ENCODE peak calls at places on chromosomes 11 and 22, in ten cellular contexts. U, R, L, I, H, J, T, D, Q and K are unnamed samples.

GRCh38 chr11:62732830-62733229 is 4.5 kb downstream of the TTC9C start:
- DNase-seq in U (peak), R (no peak), L (no peak), I (no peak), H (no peak), J (peak), T (no peak), D (no peak), Q (peak), K (no peak)

GRCh38 chr22:50713571-50714056 is 24.4 kb upstream of the ACR start:
- DNase-seq in U (no peak), R (peak), L (peak), I (peak), H (no peak), J (no peak), T (no peak), D (no peak), Q (no peak), K (no peak)

GRCh38 chr11:19633276-19633675 is 79.4 kb upstream of the NAV2 start:
- DNase-seq in U (no peak), R (peak), L (no peak), I (peak), H (no peak), J (no peak), T (no peak), D (peak), Q (no peak), K (no peak)

GRCh38 chr11:28715726-28716125 is 607.5 kb downstream of the METTL15 start:
- DNase-seq in U (no peak), R (no peak), L (no peak), I (no peak), H (no peak), J (no peak), T (no peak), D (no peak), Q (no peak), K (no peak)

GRCh38 chr22:28822930-28823481 is 22.6 kb upstream of the XBP1 start:
- DNase-seq in U (peak), R (no peak), L (no peak), I (no peak), H (no peak), J (no peak), T (no peak), D (no peak), Q (no peak), K (no peak)

GRCh38 chr11:250740-251299 is 14.0 kb downstream of the PSMD13 start:
- DNase-seq in U (peak), R (peak), L (peak), I (peak), H (peak), J (peak), T (peak), D (no peak), Q (peak), K (peak)

GRCh38 chr11:76288166-76288978 is 82.1 kb upstream of the WNT11 start:
- DNase-seq in U (peak), R (no peak), L (no peak), I (no peak), H (no peak), J (no peak), T (no peak), D (peak), Q (no peak), K (no peak)

GRCh38 chr11:47394322-47395224 is 13.8 kb upstream of the SLC39A13 start:
- DNase-seq in U (peak), R (peak), L (peak), I (no peak), H (peak), J (no peak), T (peak), D (peak), Q (peak), K (no peak)

GRCh38 chr22:48491451-48491941 is 1336.2 kb downstream of the BRD1 start:
- DNase-seq in U (peak), R (peak), L (peak), I (peak), H (no peak), J (no peak), T (no peak), D (peak), Q (no peak), K (no peak)

GRCh38 chr11:61694971-61695706 is 14.9 kb downstream of the DAGLA start:
- DNase-seq in U (no peak), R (peak), L (no peak), I (peak), H (no peak), J (peak), T (no peak), D (peak), Q (no peak), K (no peak)

GRCh38 chr11:132721526-132721925 is 810.8 kb downstream of the OPCML start:
- DNase-seq in U (peak), R (no peak), L (no peak), I (no peak), H (no peak), J (no peak), T (no peak), D (no peak), Q (no peak), K (no peak)

GRCh38 chr22:20563941-20564371 is 56.5 kb downstream of the MED15 start:
- DNase-seq in U (no peak), R (peak), L (no peak), I (no peak), H (no peak), J (no peak), T (no peak), D (no peak), Q (no peak), K (no peak)

GRCh38 chr22:20565079-20565734 is 57.8 kb downstream of the MED15 start:
- DNase-seq in U (no peak), R (peak), L (no peak), I (no peak), H (no peak), J (no peak), T (no peak), D (no peak), Q (peak), K (no peak)

GRCh38 chr22:20566420-20567260 is 59.2 kb downstream of the MED15 start:
- DNase-seq in U (no peak), R (peak), L (no peak), I (no peak), H (peak), J (peak), T (no peak), D (no peak), Q (peak), K (peak)

GRCh38 chr22:20567371-20567847 is 60.0 kb downstream of the MED15 start:
- DNase-seq in U (no peak), R (no peak), L (no peak), I (no peak), H (no peak), J (peak), T (no peak), D (no peak), Q (peak), K (peak)

GRCh38 chr22:20565761-20566160 is 58.4 kb downstream of the MED15 start:
- DNase-seq in U (no peak), R (peak), L (no peak), I (no peak), H (no peak), J (no peak), T (no peak), D (no peak), Q (no peak), K (no peak)
- H3K27ac ChIP-seq in U (no peak), R (no peak), L (no peak), I (no peak), H (peak), J (no peak), T (no peak), D (peak), Q (no peak), K (peak)

GRCh38 chr11:10856689-10857603 is 907 bp downstream of the ZBED5 start:
- DNase-seq in U (peak), R (peak), L (no peak), I (peak), H (no peak), J (peak), T (peak), D (no peak), Q (peak), K (peak)

GRCh38 chr11:10861047-10861446 is 3.2 kb upstream of the ZBED5 start:
- DNase-seq in U (no peak), R (no peak), L (no peak), I (no peak), H (no peak), J (no peak), T (no peak), D (no peak), Q (no peak), K (no peak)

GRCh38 chr11:10858505-10859360 is 880 bp upstream of the ZBED5 start:
- DNase-seq in U (peak), R (peak), L (peak), I (peak), H (peak), J (peak), T (no peak), D (peak), Q (peak), K (peak)

GRCh38 chr11:10855295-10855694 is 2.6 kb downstream of the ZBED5 start:
- DNase-seq in U (no peak), R (no peak), L (no peak), I (no peak), H (no peak), J (no peak), T (no peak), D (no peak), Q (no peak), K (no peak)

DNA sequence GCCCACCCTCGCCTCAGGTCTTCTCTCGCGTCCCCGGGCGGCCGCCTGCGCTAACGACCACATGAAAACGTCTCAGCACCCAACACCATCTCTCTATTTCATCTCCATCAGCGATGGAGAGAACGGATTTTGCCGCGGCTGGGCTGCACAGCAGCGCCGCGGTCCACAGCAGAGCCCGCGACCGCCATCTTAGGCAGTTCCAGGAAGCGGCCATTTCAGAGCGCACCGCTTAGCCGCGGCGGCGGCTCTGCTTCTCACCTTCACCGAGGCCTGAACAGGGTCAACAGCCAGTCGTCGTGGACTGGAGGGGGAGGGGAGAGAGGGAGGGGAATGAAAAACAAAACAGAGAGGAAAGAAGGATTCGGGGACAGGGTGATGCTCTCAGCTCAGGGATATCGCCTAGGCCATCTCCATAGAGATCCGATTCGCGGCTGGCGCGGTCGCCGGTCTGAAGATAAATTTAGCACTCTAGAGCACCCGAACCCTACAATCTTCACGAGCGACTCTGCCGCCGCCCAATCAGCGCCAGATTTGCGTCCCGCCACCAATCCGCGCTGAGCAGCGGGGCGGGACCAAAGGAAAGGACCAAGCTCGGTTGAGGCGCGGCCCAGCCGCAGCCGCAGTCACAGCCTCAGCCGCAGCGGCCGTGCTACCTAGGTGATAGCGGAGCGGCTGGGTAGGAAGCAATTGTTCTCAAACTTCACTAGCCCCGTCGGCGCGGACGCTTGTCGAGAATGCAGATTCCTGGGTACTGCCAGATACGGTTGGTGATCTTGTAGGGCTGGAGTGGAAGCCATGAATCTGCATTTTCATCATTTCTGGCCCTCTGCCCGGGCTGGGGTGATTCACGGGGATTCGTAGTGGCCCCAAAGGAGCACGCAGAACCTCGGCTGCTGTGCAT is at the start of gene ZBED5:
- DNase-seq in U (peak), R (peak), L (peak), I (peak), H (peak), J (peak), T (peak), D (peak), Q (peak), K (peak)
- TF ChIP-seq CTCF in U (peak), R (no peak), L (no peak), I (peak), H (no peak), J (no peak), T (peak), D (no peak), Q (peak), K (no peak)

DNA sequence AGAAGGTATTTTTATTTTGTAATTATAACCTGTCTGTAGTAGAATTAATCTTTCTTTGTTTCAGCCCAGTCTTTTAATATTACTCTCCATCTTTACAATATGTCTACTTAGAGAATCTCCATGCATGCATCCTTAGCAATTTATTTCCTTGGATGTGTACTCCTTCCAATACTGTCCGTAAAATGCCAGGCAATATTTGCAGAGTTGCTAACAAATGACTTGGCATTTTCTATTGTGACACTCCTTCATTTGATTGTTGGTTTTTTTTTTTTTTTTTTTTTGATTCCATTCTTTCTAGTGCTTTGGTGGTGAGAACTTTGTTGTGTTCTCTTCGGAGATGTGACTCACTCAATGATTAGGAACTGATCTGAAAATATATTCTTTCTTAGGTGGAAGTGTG is 220.3 kb downstream of the CNTN5 start:
- DNase-seq in U (no peak), R (no peak), L (no peak), I (no peak), H (no peak), J (peak), T (no peak), D (no peak), Q (no peak), K (no peak)
- H3K27ac ChIP-seq in U (no peak), R (no peak), L (no peak), I (no peak), H (no peak), J (no peak), T (no peak), D (no peak), Q (no peak), K (no peak)

GRCh38 chr11:87239001-87239400 is 201.3 kb downstream of the TMEM135 start:
- DNase-seq in U (no peak), R (no peak), L (no peak), I (no peak), H (no peak), J (no peak), T (no peak), D (no peak), Q (no peak), K (no peak)
- TF ChIP-seq CTCF in U (no peak), R (no peak), L (no peak), I (no peak), H (no peak), J (no peak), T (no peak), D (no peak), Q (no peak), K (no peak)

GRCh38 chr22:46587492-46588278 is 32.5 kb upstream of the GRAMD4 start:
- DNase-seq in U (peak), R (no peak), L (peak), I (no peak), H (no peak), J (no peak), T (no peak), D (peak), Q (no peak), K (no peak)

GRCh38 chr22:46590334-46590733 is 29.9 kb upstream of the GRAMD4 start:
- DNase-seq in U (no peak), R (no peak), L (no peak), I (no peak), H (no peak), J (no peak), T (no peak), D (peak), Q (no peak), K (no peak)

GRCh38 chr22:46588279-46589140 is 31.7 kb upstream of the GRAMD4 start:
- DNase-seq in U (no peak), R (no peak), L (no peak), I (peak), H (no peak), J (no peak), T (no peak), D (peak), Q (no peak), K (no peak)

GRCh38 chr22:46589871-46590271 is 30.3 kb upstream of the GRAMD4 start:
- DNase-seq in U (no peak), R (no peak), L (peak), I (no peak), H (no peak), J (no peak), T (no peak), D (peak), Q (no peak), K (no peak)

GRCh38 chr22:46589141-46589748 is 30.9 kb upstream of the GRAMD4 start:
- DNase-seq in U (no peak), R (no peak), L (no peak), I (no peak), H (no peak), J (no peak), T (no peak), D (peak), Q (no peak), K (no peak)
- H3K27ac ChIP-seq in U (no peak), R (no peak), L (no peak), I (no peak), H (no peak), J (no peak), T (no peak), D (no peak), Q (no peak), K (no peak)

GRCh38 chr11:120337133-120337895 is 1.1 kb downstream of the ARHGEF12 start:
- DNase-seq in U (peak), R (peak), L (peak), I (no peak), H (no peak), J (peak), T (no peak), D (no peak), Q (no peak), K (no peak)

GRCh38 chr11:120340529-120340928 is 4.3 kb downstream of the ARHGEF12 start:
- DNase-seq in U (no peak), R (no peak), L (no peak), I (no peak), H (no peak), J (peak), T (no peak), D (no peak), Q (peak), K (peak)

GRCh38 chr11:120336641-120337132 is 474 bp downstream of the ARHGEF12 start:
- DNase-seq in U (peak), R (peak), L (no peak), I (no peak), H (no peak), J (peak), T (no peak), D (peak), Q (peak), K (no peak)

GRCh38 chr11:120337896-120338840 is 2.0 kb downstream of the ARHGEF12 start:
- DNase-seq in U (peak), R (no peak), L (no peak), I (no peak), H (no peak), J (peak), T (no peak), D (no peak), Q (peak), K (no peak)

DNA sequence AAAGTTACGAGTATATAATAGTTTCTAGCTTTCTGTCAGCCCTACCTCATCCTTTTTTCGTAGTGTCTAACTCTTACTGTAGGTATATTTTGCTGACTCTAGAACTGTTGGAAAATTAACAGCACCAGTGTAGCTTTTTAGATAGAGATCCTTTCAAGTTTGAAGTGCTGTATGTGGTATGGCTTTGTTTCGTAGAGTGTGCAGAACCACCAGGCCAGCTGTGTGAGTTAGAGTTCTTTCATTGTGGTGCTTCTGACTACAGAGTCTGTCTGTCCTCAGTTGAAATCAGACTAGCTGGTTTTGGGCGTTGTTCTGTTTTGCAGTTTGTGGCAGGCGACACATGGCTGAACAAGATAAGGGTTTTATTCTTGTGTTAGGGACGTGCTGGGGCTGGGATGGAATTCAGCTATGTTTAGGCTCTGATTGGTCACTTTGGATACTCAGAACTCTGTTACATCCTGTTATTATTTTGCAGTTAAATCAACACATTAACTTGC is 3.2 kb downstream of the ARHGEF12 start:
- DNase-seq in U (peak), R (no peak), L (no peak), I (peak), H (no peak), J (peak), T (no peak), D (no peak), Q (peak), K (no peak)
- TF ChIP-seq CTCF in U (no peak), R (no peak), L (no peak), I (no peak), H (no peak), J (no peak), T (no peak), D (no peak), Q (no peak), K (no peak)